ENCODE peak calls at places on chromosomes 6 and 20, in nine cellular contexts. X is A549, C is HepG2, F is HCT116, S is right lobe of liver, L is upper lobe of left lung, O is IMR-90, I is heart left ventricle, D is body of pancreas. H is an unnamed sample.
A peak's percentile ranks its signal among the peaks of the same experiment; 100 is the strongest.

GRCh38 chr6:12961761-12962160 is 245.2 kb downstream of the PHACTR1 start:
- ATAC-seq in I (no peak), L (no peak), D (no peak), C (no peak), X (no peak), S (no peak), F (no peak), O (no peak), H (no peak)

GRCh38 chr6:119671105-119671504 is 321.5 kb upstream of the MAN1A1 start:
- ATAC-seq in S (no peak), L (no peak), X (no peak), F (no peak), C (no peak), O (no peak), I (no peak), D (no peak), H (no peak)

GRCh38 chr6:157562997-157563396 is 182.0 kb downstream of the ZDHHC14 start:
- ATAC-seq in S (no peak), F (no peak), X (no peak), I (no peak), O (no peak), C (no peak), L (no peak), D (no peak), H (no peak)

GRCh38 chr6:167130008-167130677 is 7.2 kb downstream of the CCR6 start:
- ATAC-seq in I (no peak), X (no peak), O (no peak), F (no peak), L (no peak), S (no peak), D (no peak), C (no peak), H (no peak)

GRCh38 chr6:146352163-146352562 is 191.5 kb upstream of the RAB32 start:
- ATAC-seq in I (no peak), S (no peak), L (no peak), F (no peak), X (no peak), C (no peak), D (no peak), O (no peak), H (no peak)

GRCh38 chr6:113457751-113458150 is 399.4 kb upstream of the MARCKS start:
- ATAC-seq in S (no peak), O (no peak), L (no peak), D (no peak), C (no peak), X (no peak), F (no peak), I (no peak), H (no peak)

GRCh38 chr6:110098511-110099116 is 80.9 kb downstream of the WASF1 start:
- ATAC-seq in S (no peak), I (no peak), L (no peak), O (no peak), D (peak; percentile 26), X (no peak), F (no peak), C (no peak), H (no peak)

GRCh38 chr6:113825776-113826175 is 31.4 kb upstream of the MARCKS start:
- ATAC-seq in O (peak; percentile 73), S (no peak), I (peak; percentile 87), D (peak; percentile 93), F (no peak), L (peak; percentile 59), X (no peak), C (no peak), H (peak; percentile 75)

GRCh38 chr6:131643855-131644460 is 6.9 kb downstream of the ENPP3 start:
- ATAC-seq in O (no peak), S (no peak), C (no peak), I (no peak), F (no peak), X (no peak), D (no peak), L (no peak), H (no peak)

GRCh38 chr6:7652957-7653356 is 63.0 kb downstream of the SNRNP48 start:
- ATAC-seq in C (no peak), O (no peak), L (no peak), I (no peak), F (no peak), S (no peak), D (no peak), X (no peak), H (no peak)

GRCh38 chr20:37343212-37343993 is 2.5 kb upstream of the SRC start:
- ATAC-seq in I (no peak), F (no peak), L (no peak), S (no peak), O (no peak), X (no peak), C (no peak), D (no peak), H (no peak)

GRCh38 chr6:43271944-43272343 is 26.1 kb upstream of the SLC22A7 start:
- ATAC-seq in F (no peak), L (no peak), O (no peak), X (no peak), D (no peak), S (no peak), C (no peak), I (no peak), H (no peak)

GRCh38 chr20:17663040-17663399 is 19.0 kb downstream of the RRBP1 start:
- ATAC-seq in O (no peak), X (no peak), C (peak; percentile 16), L (no peak), I (no peak), F (no peak), S (no peak), D (no peak), H (no peak)

GRCh38 chr6:130470777-130471176 is 105.0 kb downstream of the TMEM200A start:
- ATAC-seq in C (no peak), F (no peak), D (no peak), O (no peak), S (no peak), X (no peak), I (no peak), L (no peak), H (no peak)

GRCh38 chr20:41318271-41318649 is 729 bp upstream of the ZHX3 start:
- ATAC-seq in S (no peak), O (no peak), C (peak; percentile 4), F (no peak), X (no peak), I (no peak), D (no peak), L (no peak), H (no peak)

GRCh38 chr6:26457796-26458688 is at the start of gene BTN2A1:
- ATAC-seq in L (peak; percentile 99), C (peak; percentile 100), O (peak; percentile 98), F (peak; percentile 99), X (peak; percentile 100), I (peak; percentile 99), S (peak; percentile 99), D (peak; percentile 100), H (peak; percentile 99)
- TF ChIP-seq POLR2A in L (peak; percentile 38), C (peak; percentile 71), O (peak; percentile 54), F (no peak), X (no peak), I (peak; percentile 23), S (peak; percentile 35), D (no peak), H (no peak)

GRCh38 chr20:2751347-2751867 is 49.0 kb downstream of the CPXM1 start:
- ATAC-seq in L (peak; percentile 9), I (no peak), D (peak; percentile 28), F (no peak), S (peak; percentile 69), O (peak; percentile 8), C (peak; percentile 50), X (peak; percentile 16), H (no peak)
- H3K4me3 ChIP-seq in L (peak overlapping the region; percentile 44), I (peak overlapping the region; percentile 62), D (peak overlapping the region; percentile 21), F (peak overlapping the region; percentile 73), S (peak overlapping the region; percentile 64), O (peak overlapping the region; percentile 19), C (peak overlapping the region; percentile 79), X (peak overlapping the region; percentile 68), H (peak overlapping the region; percentile 22)

GRCh38 chr6:49646130-49646824 is 9.6 kb upstream of the RHAG start:
- ATAC-seq in S (no peak), D (no peak), L (no peak), C (no peak), F (no peak), O (no peak), X (no peak), I (no peak), H (no peak)
- TF ChIP-seq POLR2A in S (no peak), D (no peak), L (no peak), C (no peak), F (no peak), O (no peak), X (no peak), I (no peak), H (no peak)

DNA sequence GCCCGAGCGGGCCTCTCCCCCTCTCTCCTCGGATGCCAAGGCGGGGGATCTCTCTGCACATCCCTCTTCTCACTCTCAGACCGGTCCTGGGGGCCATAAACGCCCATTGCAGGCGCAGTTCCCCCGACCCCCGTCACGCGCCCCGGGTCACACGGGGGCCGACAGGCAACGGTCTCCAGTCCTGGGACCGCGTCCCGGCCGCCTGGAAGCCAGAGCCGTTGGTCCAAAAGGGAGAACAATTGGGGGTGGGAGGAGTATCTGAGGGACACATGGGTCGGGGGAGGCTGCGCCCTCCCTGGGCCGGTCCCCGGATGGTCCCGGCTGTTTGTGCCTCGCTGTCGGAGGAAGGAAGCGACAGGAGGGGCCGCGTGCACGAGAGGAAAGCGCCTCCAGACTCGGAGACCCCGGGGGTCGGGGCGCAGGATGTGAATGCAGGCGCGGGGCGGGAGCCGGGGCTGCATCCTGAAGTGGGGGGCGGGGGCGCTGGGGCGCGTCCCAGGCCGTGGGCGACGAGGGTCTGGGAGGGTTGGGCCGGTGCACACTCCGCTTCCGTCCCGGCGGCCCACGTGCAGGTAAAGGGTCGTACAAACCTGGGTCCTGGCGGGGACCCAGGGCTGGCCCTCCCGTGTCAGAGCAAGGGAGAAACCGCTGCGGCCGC is 903 bp downstream of the SLC4A11 start:
- ATAC-seq in L (no peak), C (peak; percentile 8), F (peak; percentile 5), S (no peak), O (no peak), I (no peak), D (no peak), X (no peak), H (no peak)
- H3K4me3 ChIP-seq in L (peak overlapping the region; percentile 79), C (peak overlapping the region; percentile 83), F (peak overlapping the region; percentile 88), S (peak overlapping the region; percentile 52), O (peak overlapping the region; percentile 64), I (peak overlapping the region; percentile 80), D (peak overlapping the region; percentile 68), X (peak overlapping the region; percentile 96), H (peak overlapping the region; percentile 72)

GRCh38 chr6:161255518-161255917 is 18.3 kb downstream of the AGPAT4 start:
- ATAC-seq in D (no peak), C (no peak), S (no peak), X (no peak), I (no peak), F (no peak), O (no peak), L (no peak), H (no peak)

GRCh38 chr6:161257778-161258457 is 15.9 kb downstream of the AGPAT4 start:
- ATAC-seq in O (peak; percentile 77), F (no peak), D (no peak), S (no peak), C (no peak), L (peak; percentile 85), I (no peak), X (peak; percentile 46), H (peak; percentile 85)

GRCh38 chr6:161256390-161256789 is 17.5 kb downstream of the AGPAT4 start:
- ATAC-seq in O (no peak), S (no peak), I (no peak), D (no peak), L (no peak), X (no peak), C (no peak), F (no peak), H (no peak)

GRCh38 chr6:161254126-161254753 is 19.6 kb downstream of the AGPAT4 start:
- ATAC-seq in F (no peak), I (no peak), S (no peak), X (no peak), D (no peak), O (peak; percentile 67), L (no peak), C (no peak), H (no peak)

GRCh38 chr6:161254754-161255253 is 19.1 kb downstream of the AGPAT4 start:
- ATAC-seq in S (no peak), C (no peak), O (peak; percentile 45), L (no peak), D (no peak), X (no peak), I (no peak), F (no peak), H (no peak)
- TF ChIP-seq POLR2A in S (no peak), C (no peak), O (no peak), L (no peak), D (no peak), X (no peak), I (no peak), F (no peak), H (no peak)

H was measured in gastroesophageal sphincter.